ENCODE peak calls at places on chromosomes 5 and 9, in five cellular contexts. H is stimulated activated CD4-positive, alpha-beta T cell treated with anti-CD3 and anti-CD28 coated beads, TNF-alpha, amount 100 ng/mL, for 1 hour; B is lower leg skin; T is T-helper 2 cell; L is RCC 7860. Q is an unnamed sample.

GRCh38 chr9:37938121-37938906 is 34.4 kb upstream of the SLC25A51 start:
- DNase-seq in L (peak; percentile 78), B (no peak), H (no peak), T (no peak), Q (no peak)

GRCh38 chr9:15357050-15357653 is 50.1 kb upstream of the TTC39B start:
- DNase-seq in H (peak; percentile 2), T (no peak), L (no peak), B (no peak), Q (peak; percentile 12)

GRCh38 chr9:68702493-68702892 is 2.5 kb upstream of the PIP5K1B start:
- DNase-seq in B (no peak), H (no peak), T (no peak), L (no peak), Q (no peak)

GRCh38 chr5:137401946-137402345 is 97.2 kb downstream of the SPOCK1 start:
- DNase-seq in L (no peak), H (no peak), T (no peak), B (no peak), Q (no peak)

GRCh38 chr5:175489693-175490443 is 11.5 kb downstream of the SFXN1 start:
- DNase-seq in B (no peak), L (no peak), H (no peak), T (no peak), Q (no peak)

GRCh38 chr5:6849569-6849968 is 136.3 kb downstream of the TENT4A start:
- DNase-seq in T (no peak), H (no peak), L (no peak), B (no peak), Q (no peak)

GRCh38 chr9:76415731-76416130 is 21.5 kb upstream of the RFK start:
- DNase-seq in B (no peak), T (no peak), L (no peak), H (no peak), Q (no peak)

GRCh38 chr5:155773680-155774079 is 553.3 kb upstream of the SGCD start:
- DNase-seq in H (no peak), L (no peak), T (peak; percentile 49), B (no peak), Q (no peak)

GRCh38 chr5:59206132-59206581 is 623.3 kb downstream of the RAB3C start:
- DNase-seq in H (no peak), T (no peak), L (no peak), B (no peak), Q (no peak)

GRCh38 chr5:142686210-142686734 is 382 bp upstream of the FGF1 start:
- DNase-seq in L (no peak), B (peak; percentile 82), T (no peak), H (no peak), Q (no peak)

GRCh38 chr9:133333566-133333965 is 2.4 kb downstream of the SURF6 start:
- DNase-seq in H (no peak), T (no peak), B (peak; percentile 76), L (no peak), Q (no peak)

GRCh38 chr9:16608906-16609305 is 261.6 kb downstream of the BNC2 start:
- DNase-seq in L (no peak), T (no peak), H (no peak), B (no peak), Q (no peak)

GRCh38 chr5:151721087-151721646 is 34.5 kb upstream of the SPARC start:
- DNase-seq in L (no peak), H (no peak), T (no peak), B (no peak), Q (no peak)

GRCh38 chr9:105044458-105044857 is 116.5 kb upstream of the ABCA1 start:
- DNase-seq in H (no peak), L (no peak), T (no peak), B (no peak), Q (no peak)

GRCh38 chr9:14027114-14027812 is 286.7 kb downstream of the NFIB start:
- DNase-seq in T (no peak), H (no peak), B (no peak), L (no peak), Q (no peak)

GRCh38 chr5:171309526-171310333 is 682 bp downstream of the TLX3 start:
- DNase-seq in T (no peak), H (no peak), L (no peak), B (peak; percentile 77), Q (no peak)

GRCh38 chr5:37198066-37198465 is 51.1 kb downstream of the CPLANE1 start:
- DNase-seq in H (no peak), L (no peak), B (no peak), T (no peak), Q (no peak)

GRCh38 chr5:53067641-53068040 is 41.9 kb downstream of the MOCS2 start:
- DNase-seq in L (no peak), H (no peak), B (no peak), T (no peak), Q (no peak)

GRCh38 chr9:21801683-21802417 is 586 bp upstream of the MTAP start:
- DNase-seq in T (no peak), B (peak; percentile 93), L (peak; percentile 48), H (no peak), Q (no peak)